ENCODE peak calls at places on chromosomes 3 and 15, in nine cellular contexts. Z is psoas muscle; N is adrenal gland; E is GM06990; X is lower lobe of right lung; O is cardiac muscle cell; K is K562; W is CD8-positive, alpha-beta T cell; Y is esophagus squamous epithelium. S is an unnamed sample.

GRCh38 chr3:172447611-172448579 is at the start of gene GHSR:
- DNase-seq in N (no peak), Z (no peak), O (no peak), X (no peak), Y (no peak), E (no peak), W (no peak), K (no peak), S (no peak)

GRCh38 chr3:47156418-47156817 is 7.5 kb downstream of the SETD2 start:
- DNase-seq in Y (no peak), O (no peak), Z (no peak), N (no peak), K (no peak), W (no peak), X (no peak), E (no peak), S (no peak)

GRCh38 chr15:78979456-78980320 is 34.8 kb upstream of the CTSH start:
- DNase-seq in N (peak; percentile 92), Z (no peak), E (peak; percentile 79), X (no peak), K (peak; percentile 87), W (peak; percentile 9), O (peak; percentile 88), Y (no peak), S (peak; percentile 85)

GRCh38 chr3:187994221-187995085 is 159.5 kb upstream of the LPP start:
- DNase-seq in Y (no peak), X (no peak), W (no peak), E (no peak), N (no peak), O (no peak), Z (no peak), K (no peak), S (no peak)

GRCh38 chr3:151766454-151766853 is 32.7 kb downstream of the AADACL2 start:
- DNase-seq in Z (no peak), O (peak; percentile 56), X (no peak), W (no peak), N (no peak), E (no peak), K (no peak), Y (no peak), S (peak; percentile 32)

GRCh38 chr3:187066228-187066995 is 72.9 kb downstream of the RPL39L start:
- DNase-seq in X (no peak), K (peak; percentile 73), Z (no peak), O (peak; percentile 57), E (peak; percentile 60), N (no peak), W (peak; percentile 15), Y (no peak), S (peak; percentile 80)

GRCh38 chr3:155995525-155996370 is 124.6 kb upstream of the KCNAB1 start:
- DNase-seq in X (no peak), Y (no peak), K (peak; percentile 57), O (peak; percentile 77), N (no peak), E (no peak), W (no peak), Z (no peak), S (peak; percentile 65)

GRCh38 chr15:87736921-87737389 is 519.6 kb downstream of the NTRK3 start:
- DNase-seq in Z (no peak), Y (no peak), O (no peak), W (no peak), N (no peak), K (no peak), E (no peak), X (no peak), S (no peak)

GRCh38 chr3:44516230-44516629 is 38.8 kb upstream of the ZNF445 start:
- DNase-seq in E (no peak), O (no peak), N (no peak), Z (no peak), X (no peak), W (no peak), Y (no peak), K (no peak), S (no peak)

GRCh38 chr3:182837855-182838454 is 44.7 kb downstream of the ATP11B start:
- DNase-seq in O (peak; percentile 55), N (no peak), Y (no peak), W (no peak), X (no peak), E (no peak), Z (no peak), K (peak; percentile 39), S (peak; percentile 39)

GRCh38 chr15:85142324-85142723 is 160.7 kb downstream of the PDE8A start:
- DNase-seq in O (peak; percentile 45), Z (no peak), N (no peak), K (no peak), X (no peak), W (no peak), E (no peak), Y (no peak), S (peak; percentile 70)

GRCh38 chr15:77907824-77908751 is 169.4 kb downstream of the TBC1D2B start:
- DNase-seq in Z (no peak), Y (no peak), O (peak; percentile 71), W (peak; percentile 28), E (peak; percentile 44), X (no peak), N (peak; percentile 66), K (peak; percentile 79), S (peak; percentile 65)

GRCh38 chr3:150315711-150316110 is 92.4 kb upstream of the TSC22D2 start:
- DNase-seq in Y (no peak), N (no peak), W (no peak), K (no peak), E (no peak), X (no peak), Z (no peak), O (no peak), S (no peak)

GRCh38 chr3:150317469-150317868 is 90.6 kb upstream of the TSC22D2 start:
- DNase-seq in W (no peak), X (no peak), Y (no peak), O (no peak), E (no peak), K (no peak), N (no peak), Z (no peak), S (no peak)

GRCh38 chr3:150324261-150324660 is 83.8 kb upstream of the TSC22D2 start:
- DNase-seq in X (no peak), K (no peak), E (no peak), Z (no peak), Y (no peak), N (no peak), O (no peak), W (no peak), S (no peak)

GRCh38 chr3:150323770-150324169 is 84.3 kb upstream of the TSC22D2 start:
- DNase-seq in O (no peak), K (no peak), Z (no peak), W (no peak), X (no peak), E (no peak), Y (no peak), N (no peak), S (no peak)

DNA sequence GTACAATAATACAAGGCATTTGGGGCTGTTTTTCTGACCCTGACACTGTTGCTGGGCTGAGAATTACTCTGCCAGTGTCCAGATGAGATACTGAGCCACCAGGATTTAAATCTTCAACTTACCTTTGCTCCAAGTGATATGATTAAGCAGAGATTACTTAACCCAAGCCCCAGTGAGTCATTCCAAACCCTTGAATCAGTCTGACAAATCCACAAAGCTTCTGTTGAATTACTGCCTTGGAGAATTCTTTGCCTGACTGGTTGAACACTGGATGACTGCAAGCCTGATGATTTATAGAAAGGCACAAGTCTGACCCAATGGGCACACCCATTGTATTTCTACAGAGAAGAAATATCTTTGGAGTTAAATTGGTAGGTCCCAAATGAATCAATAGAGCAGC is 88.2 kb upstream of the TSC22D2 start:
- DNase-seq in N (no peak), X (no peak), Y (no peak), O (peak; percentile 75), W (no peak), K (no peak), E (peak; percentile 5), Z (no peak), S (peak; percentile 40)
- H3K4me3 ChIP-seq in N (no peak overlapping the region), X (no peak overlapping the region), Y (no peak overlapping the region), O (no peak overlapping the region), W (no peak overlapping the region), K (no peak overlapping the region), E (no peak overlapping the region), Z (no peak overlapping the region), S (no peak overlapping the region)

GRCh38 chr3:55481067-55481917 is 5.8 kb downstream of the WNT5A start:
- DNase-seq in Z (peak; percentile 39), K (no peak), X (peak; percentile 51), Y (no peak), O (peak; percentile 53), E (no peak), N (no peak), W (no peak), S (peak; percentile 42)
- H3K27me3 ChIP-seq in Z (peaks cover 13% of the 10 kb centered on the region), K (peaks cover 44% of the 10 kb centered on the region), X (peaks cover 65% of the 10 kb centered on the region), Y (peaks cover 63% of the 10 kb centered on the region), O (no peaks in the 10 kb centered on the region), E (peaks cover 4% of the 10 kb centered on the region), N (peaks cover 59% of the 10 kb centered on the region), W (peaks cover 12% of the 10 kb centered on the region), S (no peaks in the 10 kb centered on the region)

GRCh38 chr15:52855157-52855556 is 65.0 kb upstream of the ONECUT1 start:
- DNase-seq in Y (no peak), Z (no peak), W (no peak), N (no peak), E (no peak), X (no peak), K (no peak), O (no peak), S (no peak)

GRCh38 chr15:52856286-52856685 is 66.2 kb upstream of the ONECUT1 start:
- DNase-seq in O (no peak), W (no peak), Y (no peak), Z (no peak), K (no peak), N (no peak), X (no peak), E (no peak), S (no peak)

GRCh38 chr15:52857937-52858336 is 67.8 kb upstream of the ONECUT1 start:
- DNase-seq in Y (no peak), X (no peak), Z (no peak), N (no peak), W (no peak), K (no peak), O (no peak), E (no peak), S (peak; percentile 40)

GRCh38 chr15:52858388-52859176 is 68.4 kb upstream of the ONECUT1 start:
- DNase-seq in O (no peak), N (no peak), X (no peak), Z (no peak), W (no peak), Y (no peak), E (no peak), K (no peak), S (no peak)

DNA sequence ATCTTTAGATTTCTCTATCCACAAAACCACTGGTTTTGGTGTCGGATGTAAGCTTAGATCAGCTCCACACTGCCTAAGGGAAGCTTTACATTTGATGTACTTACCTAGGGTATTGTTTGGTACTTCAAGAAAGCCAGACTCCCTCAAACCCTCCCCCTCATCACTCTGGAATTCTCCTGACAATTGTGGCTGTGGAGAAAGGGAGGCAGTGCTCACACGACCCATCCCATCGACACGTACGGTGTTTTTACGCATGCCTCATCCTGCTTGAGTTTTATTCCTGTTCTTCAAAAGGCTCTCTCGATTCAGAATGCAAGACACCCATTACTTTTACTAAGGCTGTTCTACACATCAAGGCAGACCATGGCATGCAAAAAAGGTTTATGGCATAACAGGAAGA is 67.3 kb upstream of the ONECUT1 start:
- DNase-seq in O (no peak), Z (no peak), E (no peak), K (no peak), W (no peak), Y (no peak), X (no peak), N (no peak), S (no peak)
- TF ChIP-seq CTCF in O (no peak), Z (no peak), E (no peak), K (no peak), W (no peak), Y (no peak), X (no peak), N (no peak), S (no peak)

GRCh38 chr3:159788291-159788690 is 200.3 kb upstream of the IL12A start:
- DNase-seq in X (no peak), K (no peak), W (no peak), Z (no peak), N (no peak), Y (no peak), E (no peak), O (peak; percentile 51), S (peak; percentile 23)
- H3K4me3 ChIP-seq in X (no peak overlapping the region), K (no peak overlapping the region), W (no peak overlapping the region), Z (no peak overlapping the region), N (no peak overlapping the region), Y (no peak overlapping the region), E (no peak overlapping the region), O (no peak overlapping the region), S (no peak overlapping the region)